ENCODE peak calls at places on chromosomes 2 and 18, in five cellular contexts. C is A549, W is H1, B is K562, O is endothelial cell of umbilical vein. H is an unnamed sample.

GRCh38 chr18:61949946-61950345 is 57.1 kb upstream of the RNF152 start:
- DNase-seq in C (no peak), W (no peak), B (no peak), O (peak; percentile 83), H (no peak)

GRCh38 chr2:31196622-31197021 is 20.7 kb downstream of the CAPN14 start:
- DNase-seq in C (no peak), W (peak; percentile 10), B (no peak), O (no peak), H (no peak)

GRCh38 chr2:215430528-215431187 is 5.2 kb downstream of the FN1 start:
- DNase-seq in C (no peak), W (no peak), B (no peak), O (peak; percentile 51), H (no peak)

GRCh38 chr2:223751012-223751411 is 86.4 kb downstream of the AP1S3 start:
- DNase-seq in C (no peak), W (no peak), B (no peak), O (no peak), H (peak; percentile 18)

GRCh38 chr2:23292024-23292423 is 93.0 kb upstream of the KLHL29 start:
- DNase-seq in C (no peak), W (no peak), B (peak; percentile 6), O (no peak), H (no peak)

GRCh38 chr2:146847846-146848245 is 997.0 kb upstream of the ACVR2A start:
- DNase-seq in C (no peak), W (no peak), B (no peak), O (no peak), H (no peak)

GRCh38 chr2:232282486-232282885 is 96.1 kb upstream of the ALPP start:
- DNase-seq in C (no peak), W (no peak), B (no peak), O (no peak), H (no peak)

GRCh38 chr2:190576565-190576964 is 42.0 kb upstream of the NEMP2 start:
- DNase-seq in C (no peak), W (no peak), B (no peak), O (no peak), H (no peak)

GRCh38 chr2:101653469-101653868 is 44.0 kb upstream of the MAP4K4 start:
- DNase-seq in C (no peak), W (no peak), B (no peak), O (no peak), H (no peak)

GRCh38 chr2:159086332-159086731 is 117.9 kb downstream of the TANC1 start:
- DNase-seq in C (no peak), W (no peak), B (peak; percentile 44), O (peak; percentile 58), H (no peak)

GRCh38 chr18:50687491-50687890 is 127.6 kb downstream of the MAPK4 start:
- DNase-seq in C (no peak), W (no peak), B (no peak), O (no peak), H (no peak)

GRCh38 chr18:79664525-79665125 is 15.0 kb upstream of the CTDP1 start:
- DNase-seq in C (no peak), W (no peak), B (no peak), O (no peak), H (no peak)

GRCh38 chr2:239944706-239945551 is 80.2 kb downstream of the NDUFA10 start:
- DNase-seq in C (no peak), W (no peak), B (no peak), O (no peak), H (no peak)

GRCh38 chr18:37563810-37564511 is 1.6 kb downstream of the CELF4 start:
- DNase-seq in C (no peak), W (no peak), B (no peak), O (no peak), H (no peak)

GRCh38 chr2:95323347-95324155 is 26.4 kb downstream of the KCNIP3 start:
- DNase-seq in C (peak; percentile 32), W (peak; percentile 61), B (peak; percentile 49), O (no peak), H (peak; percentile 25)

DNA sequence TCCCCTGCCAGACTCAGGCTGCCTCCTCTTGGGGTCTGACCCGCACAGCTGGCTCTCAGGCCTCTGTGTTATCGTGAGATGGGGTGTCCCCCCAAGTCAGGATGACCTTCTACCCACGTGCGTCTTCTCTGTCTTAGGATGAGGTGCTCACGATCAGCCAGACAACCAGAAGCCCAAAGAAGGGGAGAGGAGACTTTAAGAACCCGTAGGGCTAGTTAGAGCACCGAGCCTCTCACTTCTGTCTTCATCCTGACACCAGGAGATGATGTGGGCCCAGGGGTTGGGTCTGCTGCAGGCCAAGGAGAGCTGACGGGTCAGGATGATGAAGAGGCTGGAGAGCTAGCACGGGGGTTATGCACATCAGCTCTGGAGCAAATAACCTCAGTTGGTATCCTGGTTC is 21.0 kb downstream of the CAPG start:
- DNase-seq in C (no peak), W (no peak), B (no peak), O (no peak), H (no peak)
- TF ChIP-seq JUN in C (no peak), W (no peak), B (no peak), O (no peak), H (no peak)

DNA sequence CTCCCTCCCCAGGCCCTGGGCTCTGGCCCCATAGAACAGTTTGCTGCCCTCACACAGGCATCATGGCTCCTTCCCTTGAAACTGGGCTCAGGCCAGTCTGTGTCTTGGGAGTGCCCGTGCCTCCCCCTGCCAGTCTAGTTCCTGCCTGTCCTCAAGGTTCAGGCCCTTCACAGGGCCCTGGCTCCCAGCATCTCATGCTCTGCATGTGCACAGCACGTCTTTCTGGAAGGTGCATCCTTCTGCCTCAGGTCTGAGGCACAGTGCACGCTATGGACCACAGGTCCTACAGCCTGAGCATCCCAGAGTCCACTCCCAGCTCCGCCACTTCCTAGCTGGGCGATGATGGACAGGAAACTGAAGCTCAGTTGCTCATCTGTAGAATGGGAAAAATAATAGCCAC is 35.6 kb upstream of the FOSL2 start:
- DNase-seq in C (no peak), W (no peak), B (no peak), O (no peak), H (no peak)
- H3K27ac ChIP-seq in C (peak overlapping the region; percentile 47), W (no peak overlapping the region), B (no peak overlapping the region), O (no peak overlapping the region), H (no peak overlapping the region)

GRCh38 chr2:86791574-86791973 is 861 bp upstream of the CD8A start:
- DNase-seq in C (no peak), W (no peak), B (no peak), O (no peak), H (no peak)
- TF ChIP-seq JUN in C (no peak), W (no peak), B (no peak), O (no peak), H (no peak)

DNA sequence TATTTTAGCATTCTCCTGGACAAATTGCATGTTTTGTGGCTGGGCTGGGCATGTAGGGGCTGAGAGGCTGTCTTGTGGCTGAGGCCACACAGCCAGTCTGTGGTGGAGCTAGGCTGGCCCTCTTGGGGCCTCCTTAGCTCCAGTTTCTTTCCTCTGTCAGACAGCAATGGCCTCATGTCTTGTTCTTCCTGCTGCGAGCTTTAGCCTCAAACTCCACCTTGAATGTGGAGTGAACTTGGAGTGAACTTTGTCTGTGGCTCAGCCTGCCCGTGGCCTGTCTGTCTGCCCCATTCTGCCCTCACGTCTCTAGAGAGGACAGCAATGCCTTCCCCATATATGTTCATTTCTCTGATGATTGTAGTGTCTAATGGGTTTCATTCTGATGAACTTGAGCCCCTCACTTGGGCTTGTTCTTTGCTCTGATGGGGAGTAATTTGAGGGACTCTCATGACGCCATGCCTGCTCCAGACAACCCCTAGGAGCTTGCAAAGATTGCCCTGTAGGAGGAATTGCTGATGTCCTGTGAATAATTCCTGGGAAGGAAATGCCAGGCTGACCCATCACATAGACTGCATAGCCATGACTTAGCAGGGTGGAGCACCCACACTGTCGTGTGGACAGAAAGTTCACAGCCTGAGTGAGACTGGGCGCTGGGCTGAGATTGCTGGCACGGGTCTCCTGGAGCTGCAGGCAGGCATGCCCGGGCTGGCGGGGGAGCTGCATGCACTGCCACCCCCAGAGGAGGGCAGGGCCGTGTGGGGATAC is 42.6 kb downstream of the ASAP2 start:
- DNase-seq in C (no peak), W (no peak), B (no peak), O (peak; percentile 57), H (no peak)
- H3K27ac ChIP-seq in C (peak overlapping the region; percentile 67), W (no peak overlapping the region), B (no peak overlapping the region), O (peak overlapping the region; percentile 94), H (no peak overlapping the region)

DNA sequence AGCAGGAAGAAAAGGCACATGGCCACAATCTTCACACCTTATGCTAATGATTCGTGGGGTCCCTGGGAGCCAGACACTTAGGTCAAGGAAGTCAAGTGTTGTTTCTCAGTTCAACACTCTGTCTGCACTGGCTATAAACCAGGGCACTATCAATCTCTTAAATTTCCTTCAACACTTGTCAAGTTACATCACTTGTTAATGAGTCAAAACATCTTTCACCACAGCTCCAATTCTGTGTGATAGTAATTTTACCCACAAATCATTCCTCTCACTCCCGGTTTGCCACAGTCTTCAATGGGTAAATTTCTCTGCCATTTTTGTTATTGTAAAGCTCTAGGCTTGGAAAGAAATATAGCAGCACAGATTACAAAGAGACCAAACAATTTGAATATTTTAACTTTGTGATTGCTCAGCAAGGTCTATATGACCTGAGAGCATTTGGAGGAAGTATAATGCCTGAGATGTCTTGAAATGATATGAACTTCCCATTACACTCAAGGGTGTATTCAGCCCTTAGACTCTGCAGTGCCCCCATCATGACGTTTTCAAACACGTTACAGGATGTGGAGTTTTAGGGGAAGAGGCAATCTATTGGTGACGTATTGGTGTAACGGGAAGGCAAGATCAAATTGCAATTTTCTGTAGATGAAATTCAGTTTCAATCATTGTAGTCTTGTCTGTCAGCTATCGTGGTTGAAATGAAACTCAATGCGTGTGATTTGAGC is 78.7 kb downstream of the ICOS start:
- DNase-seq in C (no peak), W (no peak), B (no peak), O (no peak), H (no peak)
- TF ChIP-seq JUN in C (no peak), W (no peak), B (no peak), O (no peak), H (no peak)

DNA sequence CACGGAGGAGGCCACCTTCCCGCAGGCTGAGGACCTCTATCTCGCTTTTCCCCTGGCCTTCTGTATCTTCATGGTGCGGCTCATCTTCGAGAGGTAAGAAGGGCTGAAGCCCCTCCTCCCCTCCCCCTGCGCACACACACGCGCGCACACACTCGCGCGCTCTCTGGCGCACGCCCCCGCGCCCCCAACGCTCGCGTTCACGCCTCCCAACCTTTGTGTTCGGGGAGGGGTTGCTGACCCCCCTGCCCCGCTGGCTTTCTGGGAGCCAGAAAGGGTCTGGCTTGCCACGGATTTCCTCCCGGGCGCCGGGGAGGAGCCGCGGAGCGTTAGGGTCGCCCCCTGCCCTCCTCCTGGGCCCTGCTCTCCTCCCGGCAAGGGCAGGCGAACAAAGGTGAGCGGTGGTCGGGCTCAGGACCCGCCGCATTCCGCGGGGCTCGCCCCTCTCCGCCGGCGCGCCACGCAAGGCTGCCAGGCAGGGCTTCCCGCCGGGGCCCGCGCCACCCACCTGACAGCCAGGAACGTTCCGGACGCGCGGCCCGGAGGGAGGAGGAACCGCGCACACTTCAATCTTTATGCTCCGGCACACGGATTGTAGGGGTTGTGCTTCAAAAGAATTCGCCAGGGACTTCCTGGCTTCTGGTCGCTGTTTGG is 579 bp downstream of the CERS6 start:
- DNase-seq in C (peak; percentile 18), W (peak; percentile 71), B (peak; percentile 64), O (no peak), H (peak; percentile 40)
- H3K27ac ChIP-seq in C (peak overlapping the region; percentile 90), W (peak overlapping the region; percentile 69), B (peak overlapping the region; percentile 84), O (peak overlapping the region; percentile 38), H (peak overlapping the region; percentile 80)

GRCh38 chr18:44927127-44927849 is 246.6 kb downstream of the SETBP1 start:
- DNase-seq in C (no peak), W (no peak), B (no peak), O (no peak), H (no peak)
- TF ChIP-seq JUN in C (no peak), W (no peak), B (no peak), O (no peak), H (no peak)